ENCODE peak calls at places on chromosome 14, in four cellular contexts. L is neural progenitor cell, Z is stomach, T is left lung. R is an unnamed sample.

GRCh38 chr14:44112774-44113460 is 394.2 kb downstream of the FSCB start:
- DNase-seq in L (no peak), Z (no peak), T (no peak), R (no peak)

GRCh38 chr14:75278422-75279152 is at the start of gene FOS:
- DNase-seq in L (peak), Z (peak), T (peak), R (peak)

GRCh38 chr14:39203659-39204606 is 28.9 kb downstream of the PNN start:
- DNase-seq in L (no peak), Z (peak), T (no peak), R (peak)

GRCh38 chr14:56187736-56188135 is 69.5 kb downstream of the PELI2 start:
- DNase-seq in L (no peak), Z (no peak), T (no peak), R (no peak)

GRCh38 chr14:58151264-58151700 is 731 bp downstream of the ARMH4 start:
- DNase-seq in L (no peak), Z (no peak), T (no peak), R (no peak)

GRCh38 chr14:103056322-103057027 is 874 bp downstream of the CDC42BPB start:
- DNase-seq in L (peak), Z (peak), T (peak), R (peak)

GRCh38 chr14:69013943-69014782 is 35.1 kb upstream of the ACTN1 start:
- DNase-seq in L (peak), Z (peak), T (peak), R (peak)

GRCh38 chr14:104563742-104564615 is 15.6 kb upstream of the C14orf180 start:
- DNase-seq in L (peak), Z (peak), T (peak), R (no peak)

GRCh38 chr14:49982082-49982481 is 89.2 kb downstream of the ARF6 start:
- DNase-seq in L (no peak), Z (no peak), T (no peak), R (no peak)

GRCh38 chr14:104873380-104874055 is 8.4 kb downstream of the CEP170B start:
- DNase-seq in L (no peak), Z (no peak), T (no peak), R (no peak)

GRCh38 chr14:25007832-25008231 is 42.1 kb downstream of the STXBP6 start:
- DNase-seq in L (no peak), Z (no peak), T (no peak), R (no peak)

GRCh38 chr14:92475037-92475436 is 38.5 kb upstream of the RIN3 start:
- DNase-seq in L (no peak), Z (no peak), T (no peak), R (no peak)

GRCh38 chr14:104249706-104250105 is 111.3 kb downstream of the KIF26A start:
- DNase-seq in L (no peak), Z (peak), T (no peak), R (peak)

GRCh38 chr14:74846968-74847549 is 28.9 kb downstream of the PROX2 start:
- DNase-seq in L (no peak), Z (no peak), T (no peak), R (no peak)

GRCh38 chr14:98325761-98326160 is 946.2 kb downstream of the BCL11B start:
- DNase-seq in L (no peak), Z (no peak), T (no peak), R (no peak)

GRCh38 chr14:94768521-94769412 is 1.1 kb downstream of the GSC start:
- DNase-seq in L (peak), Z (no peak), T (no peak), R (no peak)

GRCh38 chr14:72892879-72893635 is 844 bp downstream of the DPF3 start:
- DNase-seq in L (peak), Z (no peak), T (no peak), R (peak)

GRCh38 chr14:101557811-101558738 is 3.2 kb upstream of the DIO3 start:
- DNase-seq in L (peak), Z (no peak), T (no peak), R (no peak)

GRCh38 chr14:102421366-102422057 is 58.8 kb downstream of the TECPR2 start:
- DNase-seq in L (peak), Z (no peak), T (no peak), R (no peak)

GRCh38 chr14:50023671-50024490 is 92.5 kb downstream of the VCPKMT start:
- DNase-seq in L (no peak), Z (no peak), T (no peak), R (no peak)

GRCh38 chr14:41922014-41922413 is 315.3 kb downstream of the LRFN5 start:
- DNase-seq in L (no peak), Z (no peak), T (no peak), R (no peak)

GRCh38 chr14:68043752-68044151 is 224.2 kb downstream of the RAD51B start:
- DNase-seq in L (peak), Z (no peak), T (no peak), R (no peak)

GRCh38 chr14:89040438-89041244 is 216.2 kb downstream of the TTC8 start:
- DNase-seq in L (peak), Z (peak), T (peak), R (peak)

GRCh38 chr14:72775923-72776554 is 117.9 kb downstream of the DPF3 start:
- DNase-seq in L (no peak), Z (no peak), T (no peak), R (no peak)

GRCh38 chr14:65224799-65225198 is 122.5 kb upstream of the MAX start:
- DNase-seq in L (no peak), Z (peak), T (no peak), R (no peak)

GRCh38 chr14:39315859-39316444 is 82.2 kb downstream of the MIA2 start:
- DNase-seq in L (peak), Z (no peak), T (no peak), R (no peak)

GRCh38 chr14:91078095-91078737 is 17.8 kb upstream of the RPS6KA5 start:
- DNase-seq in L (no peak), Z (no peak), T (no peak), R (no peak)

GRCh38 chr14:51540364-51540763 is 111.3 kb upstream of the FRMD6 start:
- DNase-seq in L (no peak), Z (no peak), T (no peak), R (no peak)

GRCh38 chr14:91396959-91397815 is 20.4 kb downstream of the CCDC88C start:
- DNase-seq in L (no peak), Z (peak), T (peak), R (no peak)

GRCh38 chr14:85313801-85314207 is 216.1 kb upstream of the FLRT2 start:
- DNase-seq in L (peak), Z (no peak), T (no peak), R (no peak)

GRCh38 chr14:33184587-33184986 is 245.9 kb downstream of the NPAS3 start:
- DNase-seq in L (peak), Z (no peak), T (no peak), R (no peak)

DNA sequence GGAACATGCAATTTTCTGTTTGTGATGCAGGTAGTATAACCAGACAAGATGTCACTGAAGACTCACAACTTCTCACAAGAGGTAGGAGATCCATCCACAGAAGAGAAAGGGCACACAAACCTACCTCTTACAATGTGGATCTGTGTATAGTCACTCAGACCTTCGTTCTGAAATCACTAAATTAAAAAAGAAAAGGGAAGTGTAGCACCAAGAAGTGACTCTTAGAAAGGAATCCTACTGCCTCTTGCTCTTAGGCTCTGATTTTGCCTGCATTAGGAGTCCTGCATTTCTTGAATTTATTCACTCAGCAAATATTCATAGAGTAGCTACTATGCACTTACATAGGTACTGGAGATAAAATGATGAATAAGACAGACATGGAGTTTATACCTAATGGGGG is 347.6 kb downstream of the BMP4 start:
- DNase-seq in L (no peak), Z (no peak), T (no peak), R (no peak)
- H3K27ac ChIP-seq in L (no peak), Z (no peak), T (no peak), R (no peak)

GRCh38 chr14:77967110-77967509 is 167.2 kb downstream of the ADCK1 start:
- DNase-seq in L (no peak), Z (no peak), T (no peak), R (no peak)

GRCh38 chr14:77965050-77965449 is 165.1 kb downstream of the ADCK1 start:
- DNase-seq in L (no peak), Z (no peak), T (no peak), R (no peak)

GRCh38 chr14:77962731-77963520 is 163.0 kb downstream of the ADCK1 start:
- DNase-seq in L (no peak), Z (no peak), T (no peak), R (no peak)

GRCh38 chr14:77965919-77966435 is 166.1 kb downstream of the ADCK1 start:
- DNase-seq in L (peak), Z (peak), T (no peak), R (no peak)

GRCh38 chr14:77961853-77962580 is 162.1 kb downstream of the ADCK1 start:
- DNase-seq in L (no peak), Z (no peak), T (no peak), R (no peak)
- TF ChIP-seq CTCF in L (no peak), Z (no peak), T (no peak), R (no peak)

GRCh38 chr14:77562681-77563080 is 53.8 kb downstream of the SPTLC2 start:
- DNase-seq in L (no peak), Z (no peak), T (no peak), R (no peak)
- H3K27ac ChIP-seq in L (no peak), Z (no peak), T (no peak), R (no peak)

DNA sequence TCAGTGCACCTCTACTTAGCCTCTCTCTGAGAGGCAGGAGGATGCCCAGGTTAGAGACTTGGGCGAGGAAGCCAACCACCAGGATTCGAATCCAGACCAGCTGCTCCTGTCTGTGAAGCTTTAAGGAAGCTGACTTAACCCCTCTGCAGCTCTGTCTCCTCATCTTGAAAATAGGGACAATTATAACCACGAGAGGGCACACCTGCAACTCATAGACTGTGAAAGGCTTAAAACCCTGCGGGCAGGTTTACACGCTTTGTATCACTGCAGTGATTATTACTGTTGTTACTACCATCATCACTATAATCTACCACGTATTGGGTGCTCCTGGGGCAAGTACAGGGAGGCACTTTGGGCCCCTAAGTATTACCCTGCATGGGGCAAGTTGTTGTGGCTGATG is 379.8 kb downstream of the VRK1 start:
- DNase-seq in L (peak), Z (no peak), T (no peak), R (no peak)
- TF ChIP-seq CTCF in L (peak), Z (no peak), T (no peak), R (peak)

GRCh38 chr14:48247972-48248371 is 572.6 kb upstream of the MDGA2 start:
- DNase-seq in L (no peak), Z (no peak), T (no peak), R (no peak)
- H3K27ac ChIP-seq in L (no peak), Z (no peak), T (no peak), R (no peak)

DNA sequence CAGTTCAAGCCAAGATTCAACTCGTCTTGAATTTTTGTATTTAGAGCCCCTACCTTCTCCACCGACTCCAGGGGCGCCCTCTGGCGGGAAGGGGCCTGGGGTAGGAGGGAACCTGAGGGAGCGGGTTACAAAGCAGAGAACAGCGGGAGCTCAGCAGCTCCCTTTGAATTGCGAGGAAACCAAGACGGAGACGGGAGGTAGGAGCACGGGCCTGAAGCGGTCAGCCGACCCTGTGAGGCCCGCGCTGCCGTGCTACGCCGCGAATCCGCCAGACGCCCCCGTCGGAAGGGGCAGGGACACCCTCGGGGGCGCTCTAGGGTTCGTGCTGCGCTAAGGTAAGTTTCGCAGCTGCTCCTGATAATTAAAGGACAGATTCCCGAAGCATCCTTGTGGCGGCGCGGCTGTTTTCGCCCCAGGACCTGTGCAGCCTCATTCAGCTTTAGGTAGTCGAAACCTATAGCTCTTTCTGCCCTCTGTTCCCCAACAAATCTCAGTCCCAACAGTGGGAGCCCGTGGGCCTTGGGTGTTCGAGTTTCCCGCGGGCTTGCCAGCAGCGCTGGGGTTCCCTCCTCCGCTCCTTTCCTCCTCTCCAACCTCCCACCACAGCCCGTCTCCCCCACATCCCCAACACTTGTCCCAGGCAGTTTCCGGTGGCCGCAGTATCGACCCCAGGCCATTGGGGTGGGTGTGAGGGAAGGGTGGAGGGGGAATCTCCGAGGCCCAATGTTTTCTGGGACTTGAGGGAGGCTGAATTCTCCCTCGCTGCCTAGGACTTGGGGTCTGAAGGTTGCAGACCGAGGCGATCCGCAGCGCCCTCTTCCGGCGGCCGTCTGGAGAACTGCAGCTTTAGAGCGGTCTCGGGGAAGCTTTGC is 5.1 kb upstream of the NKX2-1 start:
- DNase-seq in L (peak), Z (no peak), T (peak), R (no peak)
- TF ChIP-seq CTCF in L (peak), Z (peak), T (peak), R (peak)

DNA sequence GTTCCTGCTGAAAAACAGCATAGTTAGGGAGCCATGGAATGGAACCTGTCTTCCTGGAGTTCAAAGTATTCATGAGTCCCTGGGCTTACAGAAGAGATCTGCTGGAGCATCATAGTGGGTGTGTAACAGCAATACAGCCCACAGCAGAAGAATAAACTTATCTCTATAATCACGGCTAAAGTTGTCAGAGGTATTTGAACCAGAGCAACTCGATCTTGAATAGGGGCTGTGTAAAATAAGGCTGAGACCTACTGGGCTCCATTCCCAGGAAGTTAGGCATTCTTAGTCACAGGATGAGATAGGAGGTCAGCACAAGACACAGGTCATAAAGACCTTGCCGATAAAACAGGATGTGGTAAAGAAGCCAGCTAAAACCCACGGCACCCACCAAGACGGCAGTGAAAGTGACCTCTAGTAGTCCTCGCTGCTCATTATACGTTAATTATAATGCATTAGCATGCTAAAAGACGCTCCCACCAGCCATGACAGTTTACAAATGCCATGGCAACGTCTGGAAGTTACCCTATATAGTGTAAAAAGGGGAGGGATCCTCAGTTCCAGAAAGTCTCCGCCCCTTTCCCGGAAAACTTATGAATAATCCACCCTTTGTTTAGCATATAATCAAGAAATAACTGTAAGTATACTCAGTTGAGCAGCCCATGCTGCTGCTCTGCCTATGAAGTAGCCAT is 223.4 kb downstream of the PCNX1 start:
- DNase-seq in L (no peak), Z (no peak), T (no peak), R (no peak)
- H3K27ac ChIP-seq in L (no peak), Z (no peak), T (no peak), R (peak)

GRCh38 chr14:106786697-106787096 is 1260.3 kb downstream of the TMEM121 start:
- DNase-seq in L (no peak), Z (no peak), T (no peak), R (no peak)

GRCh38 chr14:106789318-106789717 is 1262.9 kb downstream of the TMEM121 start:
- DNase-seq in L (no peak), Z (no peak), T (no peak), R (no peak)

GRCh38 chr14:106792543-106792942 is 1266.2 kb downstream of the TMEM121 start:
- DNase-seq in L (no peak), Z (no peak), T (no peak), R (no peak)

GRCh38 chr14:106788534-106788933 is 1262.2 kb downstream of the TMEM121 start:
- DNase-seq in L (no peak), Z (no peak), T (no peak), R (no peak)

GRCh38 chr14:106790189-106791036 is 1264.0 kb downstream of the TMEM121 start:
- DNase-seq in L (peak), Z (peak), T (peak), R (no peak)
- TF ChIP-seq CTCF in L (peak), Z (peak), T (peak), R (peak)

DNA sequence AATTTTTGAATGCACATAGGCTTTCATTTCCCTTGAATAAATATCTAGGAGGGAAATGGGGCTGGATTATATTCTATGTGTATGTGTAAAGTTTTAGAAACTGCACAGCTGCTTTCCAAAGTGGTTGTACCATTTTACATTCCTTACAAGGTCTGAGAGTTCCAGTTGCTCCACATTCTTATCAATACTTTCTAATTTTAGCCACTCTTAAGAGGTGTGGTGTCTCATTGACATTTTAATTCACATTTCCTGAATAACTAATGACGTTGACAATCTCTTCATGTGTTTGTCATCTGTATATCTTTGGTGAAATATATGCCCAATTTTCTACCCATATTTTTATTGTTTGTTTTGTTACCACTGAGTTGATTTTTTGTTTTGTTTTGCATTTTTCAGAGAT is 74.6 kb upstream of the VASH1 start:
- DNase-seq in L (no peak), Z (no peak), T (no peak), R (no peak)
- H3K27ac ChIP-seq in L (no peak), Z (no peak), T (no peak), R (no peak)

R was measured in RWPE2.